ENCODE peak calls at places on chromosomes 13 and 19, in six cellular contexts. T is aorta; R is IMR-90; N is HCT116; Q is CD8-positive, alpha-beta memory T cell; A is fibroblast of lung. M is an unnamed sample. For H3K4me1 and H3K27me3, the result is how much of the 10 kb centered on the place peaks cover.

GRCh38 chr19:31326329-31327028 is 22.8 kb downstream of the TSHZ3 start:
- DNase-seq in T (no peak), R (peak), N (no peak), Q (no peak), A (peak), M (no peak)

GRCh38 chr19:45154064-45154827 is 6.5 kb downstream of the NKPD1 start:
- DNase-seq in T (no peak), R (peak), N (peak), Q (no peak), A (peak), M (no peak)

GRCh38 chr13:31200636-31200970 is 828 bp downstream of the B3GLCT start:
- DNase-seq in T (peak), R (no peak), N (no peak), Q (no peak), A (peak), M (peak)

GRCh38 chr13:20489185-20489820 is 36.4 kb downstream of the CRYL1 start:
- DNase-seq in T (no peak), R (peak), N (peak), Q (no peak), A (peak), M (no peak)

GRCh38 chr13:43269037-43269476 is 245.7 kb downstream of the DNAJC15 start:
- DNase-seq in T (no peak), R (peak), N (no peak), Q (no peak), A (peak), M (peak)

GRCh38 chr13:65855276-65855675 is 1374.9 kb downstream of the PCDH9 start:
- DNase-seq in T (no peak), R (peak), N (no peak), Q (no peak), A (peak), M (no peak)

GRCh38 chr13:40442191-40442590 is 224.2 kb downstream of the FOXO1 start:
- DNase-seq in T (no peak), R (no peak), N (no peak), Q (no peak), A (no peak), M (no peak)

GRCh38 chr13:50435011-50435410 is 408.5 kb downstream of the DLEU7 start:
- DNase-seq in T (no peak), R (no peak), N (no peak), Q (no peak), A (no peak), M (no peak)

GRCh38 chr13:113765241-113765910 is 6.3 kb downstream of the TMEM255B start:
- DNase-seq in T (no peak), R (no peak), N (no peak), Q (no peak), A (no peak), M (no peak)

GRCh38 chr13:19605161-19605955 is 28.1 kb upstream of the MPHOSPH8 start:
- DNase-seq in T (no peak), R (peak), N (peak), Q (no peak), A (no peak), M (no peak)

GRCh38 chr13:111219306-111219705 is 101.1 kb upstream of the TEX29 start:
- DNase-seq in T (peak), R (peak), N (no peak), Q (no peak), A (peak), M (no peak)

GRCh38 chr13:111216166-111216960 is 101.3 kb downstream of the ARHGEF7 start:
- DNase-seq in T (no peak), R (peak), N (no peak), Q (peak), A (peak), M (peak)

GRCh38 chr13:111219950-111220349 is 100.5 kb upstream of the TEX29 start:
- DNase-seq in T (no peak), R (no peak), N (no peak), Q (no peak), A (no peak), M (no peak)

GRCh38 chr13:111215081-111216047 is 100.3 kb downstream of the ARHGEF7 start:
- DNase-seq in T (no peak), R (no peak), N (no peak), Q (no peak), A (no peak), M (peak)

GRCh38 chr13:111217661-111218060 is 102.6 kb downstream of the ARHGEF7 start:
- DNase-seq in T (peak), R (no peak), N (no peak), Q (no peak), A (no peak), M (no peak)
- H3K4me1 ChIP-seq in T (under half), R (under half), N (under half), Q (under half), A (under half), M (under half)

DNA sequence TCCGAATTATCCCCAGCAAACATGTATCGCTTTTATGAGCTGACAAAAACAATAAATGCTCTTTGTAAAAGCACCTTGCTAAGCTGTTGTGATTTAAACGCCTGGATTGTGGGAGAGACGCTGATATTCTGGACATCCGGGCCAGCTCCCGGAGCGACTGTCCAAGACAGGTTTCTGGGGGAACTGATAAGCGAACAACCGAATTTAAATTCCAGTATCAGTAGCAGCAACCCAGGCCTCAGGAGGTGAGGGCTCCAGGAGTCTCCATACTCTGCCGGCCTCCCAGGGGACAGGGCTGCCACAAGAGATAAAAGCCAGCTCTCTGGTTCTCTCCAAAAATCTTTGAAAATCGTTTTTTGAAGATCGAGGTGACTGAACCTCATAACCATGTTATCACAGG is 50.3 kb upstream of the VSTM2B start:
- DNase-seq in T (no peak), R (no peak), N (no peak), Q (no peak), A (no peak), M (no peak)
- H3K27me3 ChIP-seq in T (under half), R (under half), N (under half), Q (under half), A (under half), M (under half)

DNA sequence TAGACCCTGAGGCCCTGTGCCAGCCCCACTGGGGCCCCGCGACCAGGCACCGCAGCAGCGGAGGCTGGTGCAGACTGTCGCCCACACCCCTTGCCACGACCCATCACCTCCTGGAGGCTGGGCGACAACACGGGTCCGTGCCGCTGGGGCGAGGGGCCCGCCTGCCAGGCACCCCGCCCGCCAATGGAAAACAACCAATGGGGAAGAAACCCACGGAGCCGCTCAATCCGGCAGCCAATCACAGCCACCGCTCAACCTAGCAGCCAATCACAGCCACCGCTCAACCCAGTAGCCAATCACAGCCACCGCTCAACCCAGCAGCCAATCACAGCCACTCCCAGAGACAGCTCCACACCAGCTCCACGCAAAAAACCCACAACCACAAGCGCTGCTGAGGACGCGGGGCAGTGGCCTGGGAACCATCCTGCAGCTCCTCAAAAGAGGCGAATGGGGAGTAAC is 29.7 kb downstream of the GPX4 start:
- DNase-seq in T (no peak), R (no peak), N (peak), Q (peak), A (no peak), M (no peak)
- H3K4me1 ChIP-seq in T (under half), R (under half), N (under half), Q (under half), A (under half), M (under half)

GRCh38 chr19:3055741-3056453 is 6.4 kb downstream of the TLE5 start:
- DNase-seq in T (peak), R (no peak), N (peak), Q (no peak), A (no peak), M (no peak)

GRCh38 chr19:3054265-3054971 is 7.9 kb downstream of the TLE5 start:
- DNase-seq in T (peak), R (no peak), N (no peak), Q (no peak), A (no peak), M (no peak)

GRCh38 chr19:3053780-3054179 is 8.5 kb downstream of the TLE5 start:
- DNase-seq in T (no peak), R (no peak), N (no peak), Q (no peak), A (no peak), M (no peak)

GRCh38 chr19:3054972-3055740 is 7.1 kb downstream of the TLE5 start:
- DNase-seq in T (no peak), R (peak), N (no peak), Q (no peak), A (no peak), M (no peak)

GRCh38 chr19:3053218-3053621 is 9.1 kb downstream of the TLE5 start:
- DNase-seq in T (no peak), R (no peak), N (no peak), Q (no peak), A (no peak), M (no peak)
- H3K27me3 ChIP-seq in T (under half), R (under half), N (under half), Q (under half), A (under half), M (under half)

GRCh38 chr13:35839746-35840273 is 291.4 kb downstream of the DCLK1 start:
- DNase-seq in T (no peak), R (no peak), N (no peak), Q (no peak), A (no peak), M (no peak)

GRCh38 chr13:35840991-35841604 is 290.1 kb downstream of the DCLK1 start:
- DNase-seq in T (no peak), R (no peak), N (no peak), Q (no peak), A (no peak), M (no peak)

GRCh38 chr13:35836476-35836875 is 294.7 kb downstream of the DCLK1 start:
- DNase-seq in T (no peak), R (no peak), N (no peak), Q (no peak), A (no peak), M (no peak)

GRCh38 chr13:35833571-35834305 is 297.4 kb downstream of the DCLK1 start:
- DNase-seq in T (no peak), R (no peak), N (no peak), Q (no peak), A (no peak), M (no peak)

DNA sequence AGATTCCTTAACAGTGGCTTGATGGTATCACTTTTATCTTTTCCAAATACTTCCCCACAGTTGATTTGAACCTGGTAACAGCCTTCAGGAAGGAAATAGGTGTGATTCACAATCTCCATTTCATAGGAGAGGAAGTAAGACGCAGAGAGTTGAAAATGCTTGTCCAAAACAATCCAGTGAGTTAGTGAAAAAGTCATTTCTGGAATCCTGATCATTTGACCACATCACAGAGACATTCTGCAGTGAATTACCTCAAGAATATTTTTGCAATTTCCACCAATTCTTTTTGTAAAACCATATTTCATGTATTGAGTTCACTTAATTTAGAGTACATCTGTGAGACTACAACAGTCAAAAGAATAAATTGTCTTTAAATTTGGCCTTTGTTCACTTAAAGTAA is 292.8 kb downstream of the DCLK1 start:
- DNase-seq in T (no peak), R (peak), N (peak), Q (no peak), A (peak), M (no peak)
- H3K4me1 ChIP-seq in T (under half), R (under half), N (under half), Q (under half), A (under half), M (under half)

GRCh38 chr13:92833071-92833470 is 393.5 kb upstream of the GPC6 start:
- DNase-seq in T (no peak), R (peak), N (no peak), Q (no peak), A (peak), M (no peak)
- H3K27me3 ChIP-seq in T (under half), R (under half), N (under half), Q (under half), A (under half), M (under half)

GRCh38 chr13:83975668-83976165 is 93.4 kb upstream of the SLITRK1 start:
- DNase-seq in T (no peak), R (no peak), N (no peak), Q (no peak), A (no peak), M (no peak)
- H3K4me1 ChIP-seq in T (under half), R (under half), N (under half), Q (under half), A (under half), M (under half)

M was measured in HAP-1.